ENCODE peak calls at places on chromosomes 16 and 17, in five cellular contexts. R, A, F, B and M are unnamed samples. For H3K36me3 and H3K27me3, the result is how much of the 10 kb centered on the place peaks cover.

GRCh38 chr17:32929288-32929574 is 1.3 kb downstream of the TMEM98 start:
- DNase-seq in R (no peak), B (peak), F (no peak), A (no peak), M (peak)

GRCh38 chr17:17156107-17156506 is 50.0 kb downstream of the PLD6 start:
- DNase-seq in B (peak), A (no peak), F (no peak), R (no peak), M (no peak)

GRCh38 chr17:42019509-42020404 is at the start of gene NKIRAS2:
- DNase-seq in B (peak), R (peak), A (peak), F (peak), M (peak)

GRCh38 chr17:46948544-46948943 is 25.6 kb downstream of the GOSR2 start:
- DNase-seq in F (no peak), A (no peak), R (no peak), B (no peak), M (no peak)

GRCh38 chr17:81432873-81433451 is 37.7 kb downstream of the BAHCC1 start:
- DNase-seq in A (no peak), R (no peak), F (no peak), B (no peak), M (no peak)

GRCh38 chr17:35322749-35323148 is 50.7 kb downstream of the SLFN11 start:
- DNase-seq in B (no peak), F (no peak), R (no peak), A (no peak), M (no peak)

GRCh38 chr17:39618252-39618913 is 8.4 kb upstream of the PPP1R1B start:
- DNase-seq in R (no peak), F (no peak), B (no peak), A (no peak), M (peak)

GRCh38 chr17:64410750-64411490 is 20.3 kb upstream of the PECAM1 start:
- DNase-seq in R (no peak), F (no peak), A (no peak), B (no peak), M (peak)

GRCh38 chr17:31787857-31788570 is 71.0 kb downstream of the COPRS start:
- DNase-seq in R (no peak), F (no peak), B (peak), A (peak), M (no peak)

GRCh38 chr16:4475880-4476790 is at the start of gene HMOX2:
- DNase-seq in R (peak), F (peak), B (peak), A (peak), M (peak)

GRCh38 chr17:6437466-6437865 is 2.5 kb upstream of the AIPL1 start:
- DNase-seq in B (no peak), A (no peak), R (no peak), F (no peak), M (no peak)

GRCh38 chr17:39365252-39365651 is 36.2 kb downstream of the FBXL20 start:
- DNase-seq in B (peak), F (no peak), A (no peak), R (no peak), M (no peak)

GRCh38 chr17:13510062-13510461 is 91.7 kb downstream of the HS3ST3A1 start:
- DNase-seq in B (peak), R (no peak), F (no peak), A (no peak), M (peak)

GRCh38 chr16:85146532-85146797 is 34.2 kb upstream of the CIBAR2 start:
- DNase-seq in B (no peak), R (no peak), F (no peak), A (no peak), M (no peak)

GRCh38 chr17:804541-805435 is 22.6 kb downstream of the MRM3 start:
- DNase-seq in B (no peak), A (no peak), R (no peak), F (no peak), M (peak)

GRCh38 chr16:66758086-66758485 is 6.7 kb upstream of the DYNC1LI2 start:
- DNase-seq in R (no peak), B (no peak), A (no peak), F (no peak), M (no peak)

GRCh38 chr16:74607310-74607966 is 524 bp upstream of the GLG1 start:
- DNase-seq in F (no peak), B (no peak), R (no peak), A (no peak), M (peak)

GRCh38 chr17:72683506-72684404 is 408.7 kb downstream of the SLC39A11 start:
- DNase-seq in A (no peak), B (peak), R (peak), F (no peak), M (no peak)

GRCh38 chr17:41020346-41020745 is 6.7 kb downstream of the KRTAP1-5 start:
- DNase-seq in B (no peak), F (no peak), A (no peak), R (no peak), M (no peak)

GRCh38 chr17:35726609-35727460 is 4.6 kb upstream of the RASL10B start:
- DNase-seq in F (peak), B (peak), A (peak), R (peak), M (peak)

GRCh38 chr17:28983286-28984240 is 22.3 kb downstream of the SEZ6 start:
- DNase-seq in F (no peak), B (no peak), A (no peak), R (no peak), M (no peak)

GRCh38 chr16:12403746-12404658 is 399.7 kb downstream of the CPPED1 start:
- DNase-seq in A (no peak), R (no peak), B (no peak), F (no peak), M (peak)

GRCh38 chr16:87956169-87956770 is 5.0 kb downstream of the BANP start:
- DNase-seq in F (peak), B (peak), R (no peak), A (peak), M (peak)
- H3K4me3 ChIP-seq in F (peak), B (no peak), R (no peak), A (peak), M (no peak)

GRCh38 chr16:58620396-58620795 is 9.2 kb downstream of the CNOT1 start:
- DNase-seq in A (no peak), F (no peak), R (no peak), B (no peak), M (no peak)
- H3K36me3 ChIP-seq in A (half or more), F (under half), R (under half), B (under half), M (under half)

DNA sequence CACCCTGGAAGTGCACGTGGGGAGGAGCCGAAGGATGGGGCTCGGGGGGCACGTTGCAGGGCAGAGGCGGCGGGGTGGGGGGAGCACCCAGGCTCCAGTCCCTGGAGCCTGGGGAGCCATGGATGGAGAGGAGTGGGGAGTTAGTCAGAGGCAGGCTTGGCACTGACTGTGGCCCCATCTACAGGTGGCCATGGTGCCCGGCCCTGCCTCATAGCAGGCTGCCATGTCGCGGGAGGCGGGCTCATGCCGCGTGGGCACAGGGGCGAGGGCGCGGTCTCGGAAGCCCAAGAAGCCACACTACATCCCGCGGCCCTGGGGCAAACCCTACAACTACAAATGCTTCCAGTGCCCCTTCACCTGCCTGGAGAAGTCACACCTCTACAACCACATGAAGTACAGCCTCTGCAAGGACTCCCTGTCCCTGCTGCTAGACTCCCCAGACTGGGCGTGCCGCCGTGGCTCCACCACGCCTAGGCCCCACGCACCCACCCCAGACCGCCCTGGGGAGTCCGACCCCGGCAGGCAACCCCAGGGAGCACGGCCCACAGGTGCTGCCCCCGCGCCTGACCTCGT is 3.0 kb downstream of the PRR35 start:
- DNase-seq in F (no peak), R (no peak), A (no peak), B (no peak), M (peak)
- H3K27me3 ChIP-seq in F (half or more), R (under half), A (under half), B (under half), M (under half)

DNA sequence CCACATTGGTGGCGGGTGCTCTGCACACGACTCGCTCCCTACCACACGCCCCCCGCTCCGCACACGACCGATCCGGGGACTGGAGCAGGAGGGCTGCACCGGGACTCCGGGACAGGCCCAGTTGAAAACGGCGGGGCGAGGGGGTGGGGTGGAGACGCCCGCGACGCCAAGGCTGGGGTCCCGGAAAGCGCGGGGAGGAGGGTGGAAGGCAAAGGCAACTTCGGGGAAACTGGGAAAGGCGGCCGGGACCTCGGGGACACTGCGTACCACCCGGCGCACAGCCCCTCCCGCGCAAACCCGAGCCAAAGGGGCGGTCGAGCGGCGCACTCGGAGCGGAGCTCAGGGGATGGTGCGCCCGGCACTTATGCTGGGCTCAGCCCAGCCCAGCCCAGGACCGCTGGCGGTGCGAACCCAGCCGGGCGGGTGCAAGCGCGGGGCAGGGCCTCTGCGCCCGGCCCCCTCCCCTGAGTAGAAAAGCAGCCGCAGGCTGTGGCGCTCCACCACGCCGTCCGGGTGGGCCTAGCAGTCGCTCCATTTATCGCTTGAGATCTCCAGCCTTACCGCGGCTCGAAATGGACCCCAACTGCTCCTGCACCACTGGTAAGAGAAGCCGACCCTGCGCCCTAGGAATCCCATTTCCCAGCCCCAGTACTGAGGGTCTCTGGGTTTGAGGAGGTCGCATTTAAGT is at the start of gene MT1M:
- DNase-seq in A (peak), B (no peak), F (peak), R (no peak), M (peak)
- H3K4me3 ChIP-seq in A (peak), B (peak), F (peak), R (peak), M (peak)

GRCh38 chr17:44207319-44207718 is 7.6 kb upstream of the ATXN7L3 start:
- DNase-seq in F (no peak), R (no peak), A (no peak), B (no peak), M (no peak)

GRCh38 chr17:44210342-44211192 is 8.9 kb downstream of the UBTF start:
- DNase-seq in F (peak), A (peak), B (peak), R (peak), M (peak)

GRCh38 chr17:44212507-44213402 is 6.7 kb downstream of the UBTF start:
- DNase-seq in R (no peak), F (no peak), B (no peak), A (no peak), M (peak)

GRCh38 chr17:44211281-44212265 is 7.9 kb downstream of the UBTF start:
- DNase-seq in B (no peak), A (no peak), F (no peak), R (no peak), M (no peak)

GRCh38 chr17:44209786-44210341 is 9.6 kb downstream of the UBTF start:
- DNase-seq in F (no peak), R (no peak), A (no peak), B (no peak), M (no peak)
- H3K36me3 ChIP-seq in F (under half), R (under half), A (half or more), B (under half), M (under half)

GRCh38 chr16:84005391-84005790 is 37.2 kb downstream of the SLC38A8 start:
- DNase-seq in A (no peak), B (no peak), R (no peak), F (no peak), M (no peak)
- H3K27me3 ChIP-seq in A (under half), B (under half), R (under half), F (under half), M (under half)

GRCh38 chr16:27879601-27880247 is 183.8 kb downstream of the GSG1L start:
- DNase-seq in R (no peak), B (no peak), F (peak), A (no peak), M (no peak)
- H3K4me3 ChIP-seq in R (no peak), B (no peak), F (no peak), A (no peak), M (no peak)

GRCh38 chr16:69727916-69728270 is 1.5 kb upstream of the NQO1 start:
- DNase-seq in F (no peak), B (no peak), A (no peak), R (no peak), M (no peak)

GRCh38 chr16:69726313-69727060 is at the start of gene NQO1:
- DNase-seq in F (peak), R (peak), B (peak), A (peak), M (peak)

GRCh38 chr16:69724414-69724873 is 1.9 kb downstream of the NQO1 start:
- DNase-seq in B (no peak), R (no peak), A (no peak), F (no peak), M (no peak)

GRCh38 chr16:69725480-69726312 is 664 bp downstream of the NQO1 start:
- DNase-seq in A (no peak), F (no peak), B (no peak), R (no peak), M (no peak)

GRCh38 chr16:69724981-69725479 is 1.3 kb downstream of the NQO1 start:
- DNase-seq in A (no peak), B (no peak), R (peak), F (no peak), M (peak)
- H3K36me3 ChIP-seq in A (under half), B (under half), R (under half), F (under half), M (under half)